ENCODE peak calls at places on chromosomes 2 and 18, in nine cellular contexts. One of them, this sample, is unnamed.

GRCh38 chr2:60460577-60461420 is 92.7 kb downstream of the BCL11A start:
- DNase-seq in fibroblast of pulmonary artery: no peak
- DNase-seq in cardiac muscle cell: no peak
- DNase-seq in lung: no peak
- DNase-seq in WERI-Rb-1: no peak
- DNase-seq in psoas muscle: no peak
- DNase-seq in fibroblast of mammary gland: no peak
- DNase-seq in left lung: peak
- DNase-seq in upper lobe of right lung: no peak
- DNase-seq in this sample: no peak

GRCh38 chr2:237618449-237618848 is 8.9 kb upstream of the LRRFIP1 start:
- DNase-seq in psoas muscle: no peak
- DNase-seq in upper lobe of right lung: peak
- DNase-seq in lung: no peak
- DNase-seq in left lung: no peak
- DNase-seq in WERI-Rb-1: no peak
- DNase-seq in fibroblast of pulmonary artery: peak
- DNase-seq in fibroblast of mammary gland: peak
- DNase-seq in cardiac muscle cell: peak
- DNase-seq in this sample: peak

GRCh38 chr2:105597831-105598293 is 146.8 kb upstream of the NCK2 start:
- DNase-seq in fibroblast of pulmonary artery: no peak
- DNase-seq in lung: no peak
- DNase-seq in fibroblast of mammary gland: no peak
- DNase-seq in WERI-Rb-1: peak
- DNase-seq in upper lobe of right lung: no peak
- DNase-seq in cardiac muscle cell: no peak
- DNase-seq in left lung: no peak
- DNase-seq in psoas muscle: no peak
- DNase-seq in this sample: no peak

GRCh38 chr2:158733430-158733755 is 61.7 kb upstream of the DAPL1 start:
- DNase-seq in psoas muscle: no peak
- DNase-seq in fibroblast of mammary gland: no peak
- DNase-seq in WERI-Rb-1: no peak
- DNase-seq in lung: no peak
- DNase-seq in fibroblast of pulmonary artery: no peak
- DNase-seq in left lung: no peak
- DNase-seq in cardiac muscle cell: no peak
- DNase-seq in upper lobe of right lung: no peak
- DNase-seq in this sample: no peak

GRCh38 chr2:73268831-73269685 is 15.2 kb downstream of the FBXO41 start:
- DNase-seq in lung: no peak
- DNase-seq in WERI-Rb-1: peak
- DNase-seq in fibroblast of pulmonary artery: peak
- DNase-seq in cardiac muscle cell: peak
- DNase-seq in upper lobe of right lung: peak
- DNase-seq in left lung: peak
- DNase-seq in fibroblast of mammary gland: no peak
- DNase-seq in psoas muscle: no peak
- DNase-seq in this sample: no peak

GRCh38 chr2:144877893-144878292 is 358.0 kb upstream of the ZEB2 start:
- DNase-seq in left lung: no peak
- DNase-seq in cardiac muscle cell: no peak
- DNase-seq in WERI-Rb-1: no peak
- DNase-seq in fibroblast of pulmonary artery: no peak
- DNase-seq in fibroblast of mammary gland: no peak
- DNase-seq in psoas muscle: no peak
- DNase-seq in lung: no peak
- DNase-seq in upper lobe of right lung: no peak
- DNase-seq in this sample: no peak

GRCh38 chr2:1550658-1551316 is 137.5 kb downstream of the TPO start:
- DNase-seq in psoas muscle: peak
- DNase-seq in fibroblast of mammary gland: peak
- DNase-seq in cardiac muscle cell: peak
- DNase-seq in fibroblast of pulmonary artery: peak
- DNase-seq in upper lobe of right lung: peak
- DNase-seq in WERI-Rb-1: peak
- DNase-seq in lung: peak
- DNase-seq in left lung: peak
- DNase-seq in this sample: peak

GRCh38 chr2:31337860-31338259 is 76.7 kb downstream of the XDH start:
- DNase-seq in lung: peak
- DNase-seq in fibroblast of mammary gland: peak
- DNase-seq in cardiac muscle cell: peak
- DNase-seq in upper lobe of right lung: no peak
- DNase-seq in psoas muscle: no peak
- DNase-seq in left lung: no peak
- DNase-seq in fibroblast of pulmonary artery: peak
- DNase-seq in WERI-Rb-1: no peak
- DNase-seq in this sample: peak

GRCh38 chr18:54140641-54141040 is 83.8 kb downstream of the MBD2 start:
- DNase-seq in fibroblast of mammary gland: peak
- DNase-seq in cardiac muscle cell: peak
- DNase-seq in upper lobe of right lung: no peak
- DNase-seq in psoas muscle: no peak
- DNase-seq in left lung: no peak
- DNase-seq in lung: no peak
- DNase-seq in WERI-Rb-1: no peak
- DNase-seq in fibroblast of pulmonary artery: peak
- DNase-seq in this sample: no peak

GRCh38 chr18:64337673-64338072 is 188.8 kb upstream of the LINC00305 start:
- DNase-seq in cardiac muscle cell: no peak
- DNase-seq in upper lobe of right lung: no peak
- DNase-seq in lung: no peak
- DNase-seq in fibroblast of mammary gland: no peak
- DNase-seq in left lung: no peak
- DNase-seq in WERI-Rb-1: no peak
- DNase-seq in fibroblast of pulmonary artery: no peak
- DNase-seq in psoas muscle: no peak
- DNase-seq in this sample: no peak

GRCh38 chr2:12732663-12733062 is 15.9 kb downstream of the TRIB2 start:
- DNase-seq in fibroblast of mammary gland: no peak
- DNase-seq in fibroblast of pulmonary artery: no peak
- DNase-seq in cardiac muscle cell: no peak
- DNase-seq in left lung: peak
- DNase-seq in psoas muscle: peak
- DNase-seq in upper lobe of right lung: no peak
- DNase-seq in lung: no peak
- DNase-seq in WERI-Rb-1: no peak
- DNase-seq in this sample: no peak

GRCh38 chr2:235670974-235671787 is 177.3 kb downstream of the AGAP1 start:
- DNase-seq in upper lobe of right lung: no peak
- DNase-seq in cardiac muscle cell: no peak
- DNase-seq in fibroblast of mammary gland: no peak
- DNase-seq in lung: no peak
- DNase-seq in psoas muscle: peak
- DNase-seq in left lung: no peak
- DNase-seq in fibroblast of pulmonary artery: no peak
- DNase-seq in WERI-Rb-1: peak
- DNase-seq in this sample: no peak

GRCh38 chr18:7482342-7482741 is 84.8 kb upstream of the PTPRM start:
- DNase-seq in cardiac muscle cell: no peak
- DNase-seq in psoas muscle: no peak
- DNase-seq in upper lobe of right lung: no peak
- DNase-seq in left lung: no peak
- DNase-seq in fibroblast of mammary gland: peak
- DNase-seq in fibroblast of pulmonary artery: no peak
- DNase-seq in lung: no peak
- DNase-seq in WERI-Rb-1: no peak
- DNase-seq in this sample: no peak

GRCh38 chr18:78540636-78541400 is 438.8 kb upstream of the SALL3 start:
- DNase-seq in psoas muscle: no peak
- DNase-seq in lung: no peak
- DNase-seq in fibroblast of mammary gland: no peak
- DNase-seq in fibroblast of pulmonary artery: no peak
- DNase-seq in upper lobe of right lung: no peak
- DNase-seq in left lung: no peak
- DNase-seq in WERI-Rb-1: no peak
- DNase-seq in cardiac muscle cell: no peak
- DNase-seq in this sample: no peak

GRCh38 chr18:79422022-79422782 is 26.5 kb downstream of the NFATC1 start:
- DNase-seq in lung: no peak
- DNase-seq in upper lobe of right lung: no peak
- DNase-seq in WERI-Rb-1: no peak
- DNase-seq in fibroblast of pulmonary artery: no peak
- DNase-seq in psoas muscle: peak
- DNase-seq in fibroblast of mammary gland: peak
- DNase-seq in cardiac muscle cell: peak
- DNase-seq in left lung: peak
- DNase-seq in this sample: no peak

GRCh38 chr18:26157326-26157725 is 23.7 kb downstream of the PSMA8 start:
- DNase-seq in psoas muscle: no peak
- DNase-seq in fibroblast of mammary gland: no peak
- DNase-seq in lung: no peak
- DNase-seq in cardiac muscle cell: no peak
- DNase-seq in upper lobe of right lung: no peak
- DNase-seq in fibroblast of pulmonary artery: no peak
- DNase-seq in left lung: no peak
- DNase-seq in WERI-Rb-1: no peak
- DNase-seq in this sample: no peak

GRCh38 chr2:182186132-182186735 is 200.6 kb downstream of the PPP1R1C start:
- DNase-seq in left lung: no peak
- DNase-seq in fibroblast of pulmonary artery: peak
- DNase-seq in fibroblast of mammary gland: peak
- DNase-seq in upper lobe of right lung: no peak
- DNase-seq in cardiac muscle cell: peak
- DNase-seq in lung: no peak
- DNase-seq in psoas muscle: no peak
- DNase-seq in WERI-Rb-1: no peak
- DNase-seq in this sample: peak

GRCh38 chr18:77096936-77097886 is 35.4 kb downstream of the MBP start:
- DNase-seq in fibroblast of pulmonary artery: no peak
- DNase-seq in upper lobe of right lung: no peak
- DNase-seq in psoas muscle: no peak
- DNase-seq in fibroblast of mammary gland: no peak
- DNase-seq in lung: no peak
- DNase-seq in cardiac muscle cell: no peak
- DNase-seq in WERI-Rb-1: no peak
- DNase-seq in left lung: no peak
- DNase-seq in this sample: no peak

GRCh38 chr2:161873689-161874088 is 200.3 kb downstream of the DPP4 start:
- DNase-seq in fibroblast of mammary gland: no peak
- DNase-seq in psoas muscle: no peak
- DNase-seq in fibroblast of pulmonary artery: no peak
- DNase-seq in WERI-Rb-1: no peak
- DNase-seq in cardiac muscle cell: no peak
- DNase-seq in lung: no peak
- DNase-seq in upper lobe of right lung: no peak
- DNase-seq in left lung: peak
- DNase-seq in this sample: no peak

GRCh38 chr2:190534310-190535118 is at the start of gene NEMP2:
- DNase-seq in lung: peak
- DNase-seq in cardiac muscle cell: peak
- DNase-seq in fibroblast of mammary gland: peak
- DNase-seq in upper lobe of right lung: peak
- DNase-seq in fibroblast of pulmonary artery: peak
- DNase-seq in psoas muscle: peak
- DNase-seq in left lung: peak
- DNase-seq in WERI-Rb-1: peak
- DNase-seq in this sample: peak
- TF ChIP-seq CTCF in lung: no peak
- TF ChIP-seq CTCF in cardiac muscle cell: no peak
- TF ChIP-seq CTCF in fibroblast of mammary gland: no peak
- TF ChIP-seq CTCF in upper lobe of right lung: peak
- TF ChIP-seq CTCF in fibroblast of pulmonary artery: no peak
- TF ChIP-seq CTCF in psoas muscle: peak
- TF ChIP-seq CTCF in left lung: no peak
- TF ChIP-seq CTCF in WERI-Rb-1: no peak
- TF ChIP-seq CTCF in this sample: no peak

GRCh38 chr2:227450921-227451654 is 20.9 kb upstream of the AGFG1 start:
- DNase-seq in left lung: no peak
- DNase-seq in psoas muscle: no peak
- DNase-seq in fibroblast of mammary gland: peak
- DNase-seq in cardiac muscle cell: peak
- DNase-seq in lung: no peak
- DNase-seq in WERI-Rb-1: no peak
- DNase-seq in fibroblast of pulmonary artery: peak
- DNase-seq in upper lobe of right lung: no peak
- DNase-seq in this sample: peak
- H3K4me3 ChIP-seq in left lung: no peak
- H3K4me3 ChIP-seq in psoas muscle: no peak
- H3K4me3 ChIP-seq in fibroblast of mammary gland: no peak
- H3K4me3 ChIP-seq in cardiac muscle cell: no peak
- H3K4me3 ChIP-seq in lung: no peak
- H3K4me3 ChIP-seq in WERI-Rb-1: no peak
- H3K4me3 ChIP-seq in fibroblast of pulmonary artery: no peak
- H3K4me3 ChIP-seq in upper lobe of right lung: no peak
- H3K4me3 ChIP-seq in this sample: no peak

GRCh38 chr2:143551946-143552655 is 422.9 kb downstream of the ARHGAP15 start:
- DNase-seq in cardiac muscle cell: no peak
- DNase-seq in left lung: no peak
- DNase-seq in upper lobe of right lung: no peak
- DNase-seq in fibroblast of mammary gland: no peak
- DNase-seq in WERI-Rb-1: no peak
- DNase-seq in fibroblast of pulmonary artery: no peak
- DNase-seq in psoas muscle: no peak
- DNase-seq in lung: no peak
- DNase-seq in this sample: peak
- TF ChIP-seq CTCF in cardiac muscle cell: no peak
- TF ChIP-seq CTCF in left lung: no peak
- TF ChIP-seq CTCF in upper lobe of right lung: no peak
- TF ChIP-seq CTCF in fibroblast of mammary gland: no peak
- TF ChIP-seq CTCF in WERI-Rb-1: no peak
- TF ChIP-seq CTCF in fibroblast of pulmonary artery: no peak
- TF ChIP-seq CTCF in psoas muscle: no peak
- TF ChIP-seq CTCF in lung: no peak
- TF ChIP-seq CTCF in this sample: no peak

GRCh38 chr2:190460533-190460932 is 52.4 kb downstream of the MFSD6 start:
- DNase-seq in lung: no peak
- DNase-seq in WERI-Rb-1: no peak
- DNase-seq in fibroblast of mammary gland: no peak
- DNase-seq in cardiac muscle cell: no peak
- DNase-seq in left lung: no peak
- DNase-seq in upper lobe of right lung: no peak
- DNase-seq in psoas muscle: no peak
- DNase-seq in fibroblast of pulmonary artery: no peak
- DNase-seq in this sample: no peak

GRCh38 chr2:190457256-190457655 is 49.1 kb downstream of the MFSD6 start:
- DNase-seq in cardiac muscle cell: no peak
- DNase-seq in psoas muscle: no peak
- DNase-seq in fibroblast of mammary gland: no peak
- DNase-seq in left lung: no peak
- DNase-seq in fibroblast of pulmonary artery: no peak
- DNase-seq in lung: no peak
- DNase-seq in upper lobe of right lung: no peak
- DNase-seq in WERI-Rb-1: no peak
- DNase-seq in this sample: no peak

GRCh38 chr2:190459881-190460280 is 51.7 kb downstream of the MFSD6 start:
- DNase-seq in lung: no peak
- DNase-seq in left lung: no peak
- DNase-seq in fibroblast of mammary gland: no peak
- DNase-seq in WERI-Rb-1: no peak
- DNase-seq in cardiac muscle cell: no peak
- DNase-seq in upper lobe of right lung: no peak
- DNase-seq in psoas muscle: no peak
- DNase-seq in fibroblast of pulmonary artery: no peak
- DNase-seq in this sample: no peak

GRCh38 chr2:190456833-190457232 is 48.7 kb downstream of the MFSD6 start:
- DNase-seq in WERI-Rb-1: no peak
- DNase-seq in lung: no peak
- DNase-seq in cardiac muscle cell: no peak
- DNase-seq in upper lobe of right lung: no peak
- DNase-seq in left lung: no peak
- DNase-seq in psoas muscle: no peak
- DNase-seq in fibroblast of mammary gland: no peak
- DNase-seq in fibroblast of pulmonary artery: no peak
- DNase-seq in this sample: no peak

GRCh38 chr2:190458352-190459107 is 50.4 kb downstream of the MFSD6 start:
- DNase-seq in upper lobe of right lung: no peak
- DNase-seq in left lung: no peak
- DNase-seq in fibroblast of mammary gland: no peak
- DNase-seq in cardiac muscle cell: no peak
- DNase-seq in psoas muscle: no peak
- DNase-seq in fibroblast of pulmonary artery: no peak
- DNase-seq in lung: no peak
- DNase-seq in WERI-Rb-1: no peak
- DNase-seq in this sample: no peak
- H3K4me3 ChIP-seq in upper lobe of right lung: no peak
- H3K4me3 ChIP-seq in left lung: no peak
- H3K4me3 ChIP-seq in fibroblast of mammary gland: no peak
- H3K4me3 ChIP-seq in cardiac muscle cell: no peak
- H3K4me3 ChIP-seq in psoas muscle: no peak
- H3K4me3 ChIP-seq in fibroblast of pulmonary artery: no peak
- H3K4me3 ChIP-seq in lung: no peak
- H3K4me3 ChIP-seq in WERI-Rb-1: no peak
- H3K4me3 ChIP-seq in this sample: no peak

This sample was measured in fibroblast of villous mesenchyme.